ENCODE peak calls at places on chromosome X, in nine cellular contexts. T is Caki2; X is sciatic nerve; K is activated CD4-positive, alpha-beta T cell treated with anti-CD3 and anti-CD28 coated beads, Interleukin-2, amount 50 U/mL, for 1 hour; F is activated gamma-delta T cell treated with Interleukin-2 at 50 U/mL for 16 hours; A is anterior cingulate cortex; B is caudate nucleus; W is CD8-positive, alpha-beta memory T cell; Y is kidney tubule cell. N is an unnamed sample.

GRCh38 chrX:9746148-9746880 is 19.3 kb downstream of the GPR143 start:
- DNase-seq in T (no peak), A (no peak), X (no peak), B (no peak), W (no peak), Y (peak), F (no peak), K (no peak), N (no peak)

GRCh38 chrX:426881-427280 is 40.2 kb upstream of the PPP2R3B start:
- DNase-seq in B (no peak), Y (peak), X (no peak), A (no peak), W (no peak), T (no peak), K (no peak), F (no peak), N (no peak)

GRCh38 chrX:34379891-34380290 is 247.8 kb upstream of the FAM47A start:
- DNase-seq in Y (no peak), K (no peak), X (no peak), F (no peak), W (no peak), T (no peak), B (no peak), A (no peak), N (no peak)

GRCh38 chrX:132622130-132622529 is 133.3 kb upstream of the MBNL3 start:
- DNase-seq in X (no peak), T (no peak), B (no peak), W (no peak), A (no peak), F (no peak), K (no peak), Y (peak), N (no peak)

GRCh38 chrX:70174754-70175153 is 2.5 kb upstream of the DGAT2L6 start:
- DNase-seq in X (no peak), F (no peak), T (no peak), B (no peak), W (no peak), A (no peak), Y (peak), K (no peak), N (no peak)

GRCh38 chrX:22944945-22945344 is 54.8 kb upstream of the DDX53 start:
- DNase-seq in T (no peak), B (no peak), W (no peak), F (no peak), K (no peak), Y (no peak), A (no peak), X (no peak), N (no peak)

GRCh38 chrX:140157611-140158010 is 192.3 kb upstream of the CXorf66 start:
- DNase-seq in T (peak), X (no peak), K (no peak), F (no peak), Y (peak), B (no peak), A (no peak), W (no peak), N (no peak)

GRCh38 chrX:1592128-1592862 is 891 bp downstream of the AKAP17A start:
- DNase-seq in F (no peak), B (no peak), W (peak), A (no peak), X (no peak), T (no peak), K (no peak), Y (peak), N (no peak)

GRCh38 chrX:102723456-102723855 is 2.9 kb downstream of the GPRASP3 start:
- DNase-seq in A (no peak), B (no peak), W (no peak), T (no peak), X (no peak), F (no peak), Y (peak), K (no peak), N (no peak)

GRCh38 chrX:19863237-19864223 is 23.9 kb downstream of the SH3KBP1 start:
- DNase-seq in Y (no peak), X (no peak), W (no peak), F (no peak), K (no peak), A (no peak), B (no peak), T (no peak), N (no peak)

GRCh38 chrX:39969099-39969825 is 128.5 kb downstream of the BCOR start:
- DNase-seq in W (peak), Y (no peak), K (peak), X (no peak), F (peak), B (no peak), A (no peak), T (no peak), N (no peak)

GRCh38 chrX:142938793-142939192 is 86.9 kb upstream of the SPANXN4 start:
- DNase-seq in K (no peak), Y (no peak), X (no peak), T (no peak), W (no peak), F (no peak), B (no peak), A (no peak), N (no peak)

GRCh38 chrX:137427061-137427778 is 138.7 kb upstream of the ZIC3 start:
- DNase-seq in F (no peak), B (no peak), T (no peak), K (no peak), W (no peak), Y (no peak), X (no peak), A (no peak), N (no peak)

GRCh38 chrX:1164322-1165288 is 47.8 kb downstream of the CRLF2 start:
- DNase-seq in F (no peak), T (no peak), Y (no peak), A (no peak), X (no peak), K (no peak), W (peak), B (no peak), N (no peak)

GRCh38 chrX:63922221-63922620 is 137.2 kb upstream of the ARHGEF9 start:
- DNase-seq in Y (peak), X (no peak), W (no peak), B (no peak), K (no peak), A (no peak), F (no peak), T (no peak), N (no peak)

GRCh38 chrX:154059231-154059630 is 38.3 kb downstream of the MECP2 start:
- DNase-seq in W (no peak), T (no peak), X (no peak), A (no peak), Y (no peak), B (no peak), K (no peak), F (no peak), N (no peak)

GRCh38 chrX:22134681-22135080 is 102.6 kb downstream of the PHEX start:
- DNase-seq in X (no peak), B (no peak), T (peak), W (no peak), A (no peak), F (no peak), Y (peak), K (no peak), N (no peak)

GRCh38 chrX:71616672-71617529 is 1.4 kb downstream of the CXCR3 start:
- DNase-seq in T (no peak), F (peak), Y (no peak), W (peak), B (no peak), X (no peak), K (no peak), A (no peak), N (no peak)

GRCh38 chrX:110759785-110760184 is 35.8 kb downstream of the CHRDL1 start:
- DNase-seq in W (no peak), B (no peak), X (no peak), F (no peak), A (no peak), Y (peak), K (no peak), T (peak), N (no peak)

GRCh38 chrX:369563-370101 is 17.1 kb downstream of the PPP2R3B start:
- DNase-seq in W (no peak), Y (no peak), T (no peak), B (no peak), A (no peak), X (no peak), F (no peak), K (no peak), N (no peak)

N was measured in C1 segment of cervical spinal cord.